ENCODE peak calls at places on chromosomes 1 and 21, in four cellular contexts. N is adrenal gland, L is lower leg skin, C is Peyer's patch. D is an unnamed sample.
A peak's percentile ranks its signal among the peaks of the same experiment; 100 is the strongest.

GRCh38 chr1:23611601-23612327 is 52.5 kb upstream of the ID3 start:
- DNase-seq in N (no peak), L (no peak), C (peak; percentile 74), D (no peak)

GRCh38 chr1:150320667-150320978 is 710 bp upstream of the PRPF3 start:
- DNase-seq in N (no peak), L (no peak), C (no peak), D (no peak)

GRCh38 chr1:168767885-168768584 is 39.0 kb upstream of the DPT start:
- DNase-seq in N (no peak), L (no peak), C (no peak), D (no peak)

GRCh38 chr1:203055166-203055799 is 29.0 kb downstream of the PPFIA4 start:
- DNase-seq in N (no peak), L (no peak), C (no peak), D (no peak)

GRCh38 chr1:21667348-21668231 is 1.6 kb downstream of the RAP1GAP start:
- DNase-seq in N (peak; percentile 55), L (peak; percentile 80), C (no peak), D (no peak)

GRCh38 chr1:53511323-53511932 is 52.2 kb downstream of the DMRTB1 start:
- DNase-seq in N (peak; percentile 68), L (no peak), C (no peak), D (no peak)

GRCh38 chr1:59499956-59500569 is 203.2 kb downstream of the FGGY start:
- DNase-seq in N (no peak), L (no peak), C (no peak), D (no peak)

GRCh38 chr1:17881761-17882160 is 126.6 kb downstream of the ACTL8 start:
- DNase-seq in N (no peak), L (peak; percentile 39), C (no peak), D (no peak)

GRCh38 chr1:98102369-98103030 is 181.7 kb upstream of the DPYD start:
- DNase-seq in N (no peak), L (no peak), C (no peak), D (no peak)

GRCh38 chr1:6889875-6890480 is 104.7 kb downstream of the CAMTA1 start:
- DNase-seq in N (peak; percentile 88), L (no peak), C (peak; percentile 24), D (no peak)

GRCh38 chr1:159942700-159943640 is 2.4 kb downstream of the IGSF9 start:
- DNase-seq in N (no peak), L (peak; percentile 69), C (no peak), D (no peak)

GRCh38 chr1:214192825-214193643 is 87.9 kb upstream of the SMYD2 start:
- DNase-seq in N (peak; percentile 65), L (no peak), C (no peak), D (no peak)

GRCh38 chr1:223331929-223332328 is 32.0 kb downstream of the SUSD4 start:
- DNase-seq in N (no peak), L (no peak), C (no peak), D (no peak)

GRCh38 chr1:152189657-152190442 is 30.8 kb upstream of the RPTN start:
- DNase-seq in N (peak; percentile 87), L (no peak), C (peak; percentile 59), D (no peak)

GRCh38 chr1:163864207-163864606 is 542.5 kb downstream of the NUF2 start:
- DNase-seq in N (no peak), L (no peak), C (no peak), D (no peak)

GRCh38 chr21:42466700-42467612 is 29.1 kb downstream of the RSPH1 start:
- DNase-seq in N (peak; percentile 79), L (peak; percentile 70), C (no peak), D (no peak)

GRCh38 chr1:217311766-217312165 is 319.1 kb downstream of the GPATCH2 start:
- DNase-seq in N (no peak), L (no peak), C (no peak), D (no peak)

GRCh38 chr1:210376836-210377377 is 48.2 kb downstream of the HHAT start:
- DNase-seq in N (no peak), L (no peak), C (no peak), D (no peak)

DNA sequence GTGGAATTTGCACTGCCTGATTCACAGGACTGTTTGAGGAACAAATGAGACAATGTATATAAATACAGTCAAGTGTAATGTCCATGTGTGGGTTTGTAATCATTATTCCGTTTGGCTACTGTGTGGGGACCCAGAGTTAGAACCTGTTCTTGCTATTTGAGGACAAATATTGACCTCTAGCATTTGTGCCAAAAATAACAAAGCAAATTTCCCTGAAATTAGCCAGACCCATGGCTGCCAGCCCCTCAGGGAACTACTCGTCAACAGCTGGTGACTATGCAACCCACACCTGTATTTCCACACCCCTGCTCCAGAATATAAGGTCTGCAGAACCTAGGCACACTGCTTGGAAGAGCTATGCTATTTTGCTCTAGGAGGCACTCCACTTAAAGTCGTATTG is 70.7 kb downstream of the KCNJ6 start:
- DNase-seq in N (no peak), L (no peak), C (no peak), D (no peak)
- TF ChIP-seq POLR2A in N (no peak), L (no peak), C (no peak), D (no peak)

GRCh38 chr1:2046953-2047748 is 3.1 kb upstream of the PRKCZ start:
- DNase-seq in N (no peak), L (no peak), C (no peak), D (no peak)
- H3K4me3 ChIP-seq in N (no peak overlapping the region), L (no peak overlapping the region), C (peak overlapping the region; percentile 34), D (no peak overlapping the region)

GRCh38 chr21:21200103-21200938 is 202.1 kb downstream of the NCAM2 start:
- DNase-seq in N (peak; percentile 92), L (peak; percentile 84), C (peak; percentile 20), D (no peak)
- TF ChIP-seq POLR2A in N (no peak), L (no peak), C (no peak), D (no peak)

GRCh38 chr21:14401217-14401616 is 18.3 kb upstream of the HSPA13 start:
- DNase-seq in N (no peak), L (no peak), C (no peak), D (no peak)

GRCh38 chr21:14403681-14404318 is 20.9 kb upstream of the HSPA13 start:
- DNase-seq in N (no peak), L (no peak), C (no peak), D (no peak)

DNA sequence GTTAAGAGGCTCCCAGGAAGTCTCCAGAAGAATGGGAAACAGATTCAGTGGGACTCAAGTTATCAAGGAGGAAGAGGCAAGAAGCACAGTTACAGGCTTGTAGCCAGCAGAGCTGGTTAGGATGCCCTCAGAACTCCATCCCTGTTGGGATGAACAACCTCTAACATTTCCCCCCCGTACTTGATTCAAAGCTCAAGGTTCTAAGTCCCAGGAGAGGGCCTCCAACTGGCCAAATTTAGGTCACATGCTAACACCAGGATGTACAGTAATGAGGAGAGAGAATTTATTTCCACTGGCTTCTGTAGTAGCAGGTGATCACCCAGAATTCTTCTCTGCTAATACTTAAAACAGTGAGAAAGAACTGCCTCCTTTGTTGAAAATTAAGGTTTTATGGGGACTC is 22.3 kb upstream of the HSPA13 start:
- DNase-seq in N (no peak), L (no peak), C (no peak), D (no peak)
- H3K4me3 ChIP-seq in N (no peak overlapping the region), L (no peak overlapping the region), C (no peak overlapping the region), D (no peak overlapping the region)

GRCh38 chr1:205750683-205751651 is 985 bp upstream of the NUCKS1 start:
- DNase-seq in N (no peak), L (no peak), C (no peak), D (no peak)

GRCh38 chr1:205746757-205747412 is 3.1 kb downstream of the NUCKS1 start:
- DNase-seq in N (no peak), L (no peak), C (no peak), D (no peak)

GRCh38 chr1:205749826-205750682 is at the start of gene NUCKS1:
- DNase-seq in N (peak; percentile 100), L (peak; percentile 100), C (peak; percentile 99), D (no peak)

GRCh38 chr1:205749094-205749825 is 722 bp downstream of the NUCKS1 start:
- DNase-seq in N (peak; percentile 95), L (peak; percentile 98), C (peak; percentile 92), D (peak; percentile 96)

DNA sequence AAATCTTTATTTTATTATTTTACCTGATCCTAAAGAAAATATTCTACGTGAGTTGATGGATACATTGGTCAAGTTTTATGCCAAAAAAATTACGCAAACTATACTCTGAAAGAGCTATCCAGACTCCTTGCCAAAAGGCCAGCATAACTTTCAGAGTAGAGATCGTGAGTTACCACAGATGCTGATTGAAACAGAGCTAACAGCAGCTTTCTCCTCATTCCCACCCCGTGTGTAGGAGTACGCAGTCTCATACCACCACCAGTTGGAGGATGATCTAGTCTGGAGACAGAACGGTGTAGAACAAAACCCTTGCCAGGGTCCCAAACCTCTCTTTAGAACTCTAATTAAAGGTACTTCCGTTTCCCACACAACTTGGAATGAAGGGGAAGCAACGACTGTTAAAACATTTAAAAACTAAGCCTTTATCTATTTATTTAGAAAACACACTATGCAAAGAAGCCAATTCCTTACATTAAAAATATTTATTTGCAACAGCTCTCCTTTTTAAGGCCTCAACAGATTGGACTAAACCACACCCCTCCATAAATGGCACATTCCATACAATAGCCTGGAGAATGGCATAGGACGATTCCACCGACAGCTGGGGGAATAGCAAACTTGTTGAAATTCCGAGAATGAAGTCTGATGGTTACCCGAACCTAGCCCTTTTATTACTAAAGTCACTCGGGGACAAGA is 1.4 kb downstream of the NUCKS1 start:
- DNase-seq in N (no peak), L (no peak), C (no peak), D (no peak)
- TF ChIP-seq POLR2A in N (peak; percentile 51), L (no peak), C (no peak), D (no peak)

GRCh38 chr1:85465099-85465790 is at the start of gene DDAH1:
- DNase-seq in N (peak; percentile 68), L (peak; percentile 89), C (no peak), D (no peak)

GRCh38 chr1:85461216-85461945 is 3.6 kb downstream of the DDAH1 start:
- DNase-seq in N (no peak), L (no peak), C (no peak), D (no peak)

GRCh38 chr1:85463666-85464496 is 1.1 kb downstream of the DDAH1 start:
- DNase-seq in N (no peak), L (no peak), C (no peak), D (no peak)

GRCh38 chr1:85464497-85465098 is 361 bp downstream of the DDAH1 start:
- DNase-seq in N (peak; percentile 72), L (peak; percentile 94), C (peak; percentile 15), D (no peak)

DNA sequence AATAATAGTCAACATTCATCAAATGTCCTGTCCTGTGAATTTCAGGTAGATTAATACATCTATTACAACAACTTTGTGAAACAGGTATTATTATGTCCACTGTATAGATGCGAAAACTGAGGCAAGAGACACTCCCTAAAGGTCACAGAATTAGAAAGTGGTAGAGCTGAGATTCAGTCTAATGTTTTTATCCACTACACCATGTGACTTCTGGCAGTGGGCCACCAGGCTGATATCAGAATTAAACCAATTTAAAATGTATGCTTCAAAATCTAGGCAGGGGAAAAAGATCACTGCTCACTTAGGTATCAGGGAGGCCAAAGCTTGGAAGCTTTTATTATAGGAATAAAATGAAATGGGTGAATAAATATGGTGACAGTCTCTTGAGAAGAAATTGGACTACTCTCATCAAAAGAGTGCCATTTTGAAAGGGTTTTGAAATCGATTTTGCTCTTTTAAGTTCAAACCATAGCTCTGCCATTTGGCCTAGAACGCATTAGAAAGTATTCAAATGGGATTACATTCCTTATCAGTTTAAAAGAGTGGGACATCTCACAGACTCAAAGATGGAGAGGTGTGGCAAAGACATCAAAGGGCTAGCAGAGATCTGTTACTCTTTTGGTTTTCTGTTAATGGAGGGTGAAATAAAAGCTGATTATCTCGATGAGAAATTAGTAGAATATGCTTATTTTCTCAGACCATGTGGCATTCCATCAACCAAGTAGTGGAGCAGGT is 1.9 kb downstream of the DDAH1 start:
- DNase-seq in N (no peak), L (no peak), C (no peak), D (no peak)
- H3K4me3 ChIP-seq in N (no peak overlapping the region), L (no peak overlapping the region), C (peak overlapping the region; percentile 73), D (no peak overlapping the region)

GRCh38 chr1:156903328-156904091 is 10.0 kb downstream of the PEAR1 start:
- DNase-seq in N (no peak), L (no peak), C (no peak), D (no peak)
- TF ChIP-seq POLR2A in N (no peak), L (no peak), C (no peak), D (no peak)

D was measured in vagina.